ENCODE peak calls at places on chromosome 9, in four cellular contexts. One of them, this sample, is unnamed.

GRCh38 chr9:88751781-88752180 is 216.8 kb downstream of the NXNL2 start:
- DNase-seq in transverse colon: no peak
- DNase-seq in astrocyte of the cerebellum: no peak
- DNase-seq in IMR-90: no peak
- DNase-seq in this sample: no peak

GRCh38 chr9:89604463-89605180 is at the start of gene GADD45G:
- DNase-seq in transverse colon: peak
- DNase-seq in astrocyte of the cerebellum: no peak
- DNase-seq in IMR-90: peak
- DNase-seq in this sample: no peak

GRCh38 chr9:126704157-126704941 is 90.6 kb downstream of the LMX1B start:
- DNase-seq in astrocyte of the cerebellum: no peak
- DNase-seq in transverse colon: no peak
- DNase-seq in IMR-90: peak
- DNase-seq in this sample: no peak

GRCh38 chr9:68619636-68620035 is 79.0 kb upstream of the TMEM252 start:
- DNase-seq in transverse colon: no peak
- DNase-seq in astrocyte of the cerebellum: no peak
- DNase-seq in IMR-90: no peak
- DNase-seq in this sample: no peak

GRCh38 chr9:21728781-21729180 is 73.7 kb upstream of the MTAP start:
- DNase-seq in astrocyte of the cerebellum: peak
- DNase-seq in transverse colon: no peak
- DNase-seq in IMR-90: peak
- DNase-seq in this sample: no peak

GRCh38 chr9:122642226-122642625 is 15.2 kb downstream of the OR1B1 start:
- DNase-seq in IMR-90: no peak
- DNase-seq in transverse colon: no peak
- DNase-seq in astrocyte of the cerebellum: no peak
- DNase-seq in this sample: no peak

GRCh38 chr9:89667730-89668129 is 62.9 kb downstream of the GADD45G start:
- DNase-seq in IMR-90: no peak
- DNase-seq in transverse colon: peak
- DNase-seq in astrocyte of the cerebellum: no peak
- DNase-seq in this sample: no peak

GRCh38 chr9:126146254-126147145 is 180.1 kb upstream of the MVB12B start:
- DNase-seq in IMR-90: no peak
- DNase-seq in astrocyte of the cerebellum: no peak
- DNase-seq in transverse colon: peak
- DNase-seq in this sample: no peak

GRCh38 chr9:36158917-36159316 is 10.3 kb upstream of the CCIN start:
- DNase-seq in astrocyte of the cerebellum: no peak
- DNase-seq in IMR-90: peak
- DNase-seq in transverse colon: no peak
- DNase-seq in this sample: no peak

GRCh38 chr9:72524820-72525539 is 3.6 kb downstream of the TMC1 start:
- DNase-seq in transverse colon: peak
- DNase-seq in IMR-90: peak
- DNase-seq in astrocyte of the cerebellum: peak
- DNase-seq in this sample: peak

GRCh38 chr9:120571443-120572257 is 8.3 kb downstream of the CDK5RAP2 start:
- DNase-seq in astrocyte of the cerebellum: peak
- DNase-seq in transverse colon: no peak
- DNase-seq in IMR-90: peak
- DNase-seq in this sample: peak

GRCh38 chr9:79763861-79764260 is 192.1 kb downstream of the TLE4 start:
- DNase-seq in astrocyte of the cerebellum: no peak
- DNase-seq in IMR-90: peak
- DNase-seq in transverse colon: peak
- DNase-seq in this sample: no peak

GRCh38 chr9:72207278-72207677 is 58.0 kb downstream of the GDA start:
- DNase-seq in transverse colon: no peak
- DNase-seq in IMR-90: no peak
- DNase-seq in astrocyte of the cerebellum: no peak
- DNase-seq in this sample: no peak

GRCh38 chr9:73219985-73220626 is 68.4 kb downstream of the ANXA1 start:
- DNase-seq in IMR-90: peak
- DNase-seq in astrocyte of the cerebellum: no peak
- DNase-seq in transverse colon: no peak
- DNase-seq in this sample: peak

GRCh38 chr9:5470122-5470521 is 19.8 kb downstream of the CD274 start:
- DNase-seq in transverse colon: no peak
- DNase-seq in IMR-90: no peak
- DNase-seq in astrocyte of the cerebellum: no peak
- DNase-seq in this sample: no peak

GRCh38 chr9:129164246-129164930 is 13.7 kb downstream of the IER5L start:
- DNase-seq in IMR-90: peak
- DNase-seq in astrocyte of the cerebellum: no peak
- DNase-seq in transverse colon: peak
- DNase-seq in this sample: no peak

GRCh38 chr9:81787747-81788632 is 98.6 kb upstream of the TLE1 start:
- DNase-seq in transverse colon: peak
- DNase-seq in astrocyte of the cerebellum: peak
- DNase-seq in IMR-90: peak
- DNase-seq in this sample: peak

GRCh38 chr9:121824651-121825480 is 173.4 kb downstream of the DAB2IP start:
- DNase-seq in transverse colon: no peak
- DNase-seq in IMR-90: peak
- DNase-seq in astrocyte of the cerebellum: no peak
- DNase-seq in this sample: no peak

GRCh38 chr9:109194157-109194556 is 27.1 kb upstream of the FRRS1L start:
- DNase-seq in transverse colon: no peak
- DNase-seq in astrocyte of the cerebellum: no peak
- DNase-seq in IMR-90: peak
- DNase-seq in this sample: no peak

GRCh38 chr9:116572095-116572748 is 114.9 kb upstream of the TRIM32 start:
- DNase-seq in astrocyte of the cerebellum: peak
- DNase-seq in IMR-90: peak
- DNase-seq in transverse colon: peak
- DNase-seq in this sample: peak

GRCh38 chr9:130201399-130201873 is 29.2 kb downstream of the NCS1 start:
- DNase-seq in IMR-90: no peak
- DNase-seq in transverse colon: no peak
- DNase-seq in astrocyte of the cerebellum: no peak
- DNase-seq in this sample: no peak

GRCh38 chr9:115849679-115850412 is 303.7 kb upstream of the PAPPA start:
- DNase-seq in IMR-90: peak
- DNase-seq in transverse colon: peak
- DNase-seq in astrocyte of the cerebellum: peak
- DNase-seq in this sample: peak

GRCh38 chr9:95584176-95584575 is 67.4 kb upstream of the PTCH1 start:
- DNase-seq in IMR-90: no peak
- DNase-seq in transverse colon: no peak
- DNase-seq in astrocyte of the cerebellum: no peak
- DNase-seq in this sample: no peak

GRCh38 chr9:98808879-98809278 is 1.4 kb downstream of the GALNT12 start:
- DNase-seq in IMR-90: no peak
- DNase-seq in transverse colon: peak
- DNase-seq in astrocyte of the cerebellum: no peak
- DNase-seq in this sample: no peak

GRCh38 chr9:98808411-98808815 is 943 bp downstream of the GALNT12 start:
- DNase-seq in IMR-90: no peak
- DNase-seq in transverse colon: peak
- DNase-seq in astrocyte of the cerebellum: no peak
- DNase-seq in this sample: no peak

GRCh38 chr9:98811051-98811650 is 3.7 kb downstream of the GALNT12 start:
- DNase-seq in astrocyte of the cerebellum: peak
- DNase-seq in IMR-90: peak
- DNase-seq in transverse colon: no peak
- DNase-seq in this sample: peak

GRCh38 chr9:98810106-98810840 is 2.8 kb downstream of the GALNT12 start:
- DNase-seq in IMR-90: no peak
- DNase-seq in astrocyte of the cerebellum: no peak
- DNase-seq in transverse colon: no peak
- DNase-seq in this sample: no peak

DNA sequence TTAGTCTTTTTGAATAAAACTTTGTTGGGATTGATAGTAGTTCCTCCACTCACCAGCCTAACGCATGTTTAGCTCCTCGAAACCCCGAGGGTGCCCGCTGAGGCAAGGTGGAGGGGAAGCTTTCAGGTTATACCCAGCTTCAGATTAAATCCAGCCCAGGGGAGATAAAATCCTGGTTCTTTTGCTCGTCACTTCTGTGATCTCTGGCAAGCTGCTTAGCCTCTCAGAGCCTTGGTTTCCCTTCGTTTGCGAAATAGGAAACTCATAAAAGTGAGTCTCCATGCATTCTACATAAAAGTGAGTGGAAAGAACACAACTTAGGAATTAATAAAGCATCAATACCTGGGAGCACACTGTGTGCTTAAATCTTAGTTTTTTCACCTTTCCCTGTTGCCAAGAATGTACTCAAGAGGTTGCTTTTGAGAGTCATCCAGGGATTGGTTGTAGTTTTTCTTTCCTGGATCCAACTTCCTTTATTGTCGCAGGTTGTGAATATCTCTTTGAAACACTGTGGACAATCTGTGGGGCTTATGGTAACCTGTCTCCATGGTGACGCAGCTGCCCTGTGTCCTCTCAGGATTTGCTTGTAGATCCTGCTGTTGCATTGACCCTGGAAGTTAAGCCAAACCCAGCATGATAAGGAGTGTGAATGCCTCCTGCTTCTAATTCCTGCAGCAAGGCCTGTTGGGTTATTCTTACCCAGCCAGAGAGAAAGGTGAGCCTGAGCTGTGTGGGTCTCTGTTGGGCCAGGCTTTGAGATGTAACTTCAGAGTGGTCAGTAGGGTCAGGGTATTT is 2.0 kb downstream of the GALNT12 start:
- DNase-seq in astrocyte of the cerebellum: no peak
- DNase-seq in IMR-90: no peak
- DNase-seq in transverse colon: peak
- DNase-seq in this sample: no peak
- H3K4me3 ChIP-seq in astrocyte of the cerebellum: no peak
- H3K4me3 ChIP-seq in IMR-90: no peak
- H3K4me3 ChIP-seq in transverse colon: peak
- H3K4me3 ChIP-seq in this sample: no peak

DNA sequence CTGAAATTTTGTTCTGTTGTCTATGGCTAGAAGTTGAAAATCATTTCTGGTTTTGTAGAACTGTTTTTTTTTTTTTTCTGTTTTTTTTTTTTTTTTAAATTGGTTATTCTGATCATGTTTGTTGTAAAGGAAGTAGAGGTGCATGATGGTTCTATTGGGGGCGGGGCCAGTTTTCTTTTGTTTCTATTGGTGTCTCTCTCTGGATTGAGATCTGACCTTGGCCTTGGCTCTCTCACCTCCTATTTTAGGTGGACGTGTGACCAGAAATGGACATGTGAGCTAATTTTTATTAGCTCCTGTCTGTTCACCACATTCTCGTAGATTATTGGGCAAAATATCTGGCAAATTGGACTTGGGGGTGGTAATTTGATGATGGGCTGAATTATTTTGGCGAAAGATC is 3.2 kb downstream of the ZNF618 start:
- DNase-seq in astrocyte of the cerebellum: no peak
- DNase-seq in IMR-90: no peak
- DNase-seq in transverse colon: no peak
- DNase-seq in this sample: no peak
- H3K4me3 ChIP-seq in astrocyte of the cerebellum: no peak
- H3K4me3 ChIP-seq in IMR-90: no peak
- H3K4me3 ChIP-seq in transverse colon: no peak
- H3K4me3 ChIP-seq in this sample: no peak

DNA sequence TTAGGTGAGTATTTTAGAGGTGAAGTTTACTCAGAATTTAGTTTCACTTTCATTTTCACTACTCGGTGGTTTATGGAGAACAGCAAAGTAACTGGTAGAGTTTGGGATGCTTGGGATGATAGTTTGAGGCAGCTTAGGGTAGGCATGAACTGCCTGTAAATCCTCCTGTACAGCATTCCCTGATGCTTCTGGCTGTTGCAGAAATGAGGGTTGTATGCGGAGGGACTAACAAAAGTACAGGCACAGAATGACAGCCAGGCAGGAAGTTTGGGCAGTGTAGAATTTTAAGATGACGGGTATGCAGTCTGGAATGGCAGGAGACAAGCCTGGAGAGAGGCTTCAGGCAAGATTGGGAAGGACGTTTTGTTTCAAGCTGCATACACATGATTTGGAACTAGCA is 48.0 kb upstream of the FAM120AOS start:
- DNase-seq in transverse colon: no peak
- DNase-seq in astrocyte of the cerebellum: no peak
- DNase-seq in IMR-90: no peak
- DNase-seq in this sample: no peak
- H3K4me3 ChIP-seq in transverse colon: peak
- H3K4me3 ChIP-seq in astrocyte of the cerebellum: no peak
- H3K4me3 ChIP-seq in IMR-90: peak
- H3K4me3 ChIP-seq in this sample: peak

GRCh38 chr9:133048595-133048994 is 13.2 kb upstream of the CEL start:
- DNase-seq in IMR-90: peak
- DNase-seq in astrocyte of the cerebellum: no peak
- DNase-seq in transverse colon: peak
- DNase-seq in this sample: no peak
- H3K4me3 ChIP-seq in IMR-90: no peak
- H3K4me3 ChIP-seq in astrocyte of the cerebellum: no peak
- H3K4me3 ChIP-seq in transverse colon: no peak
- H3K4me3 ChIP-seq in this sample: no peak

DNA sequence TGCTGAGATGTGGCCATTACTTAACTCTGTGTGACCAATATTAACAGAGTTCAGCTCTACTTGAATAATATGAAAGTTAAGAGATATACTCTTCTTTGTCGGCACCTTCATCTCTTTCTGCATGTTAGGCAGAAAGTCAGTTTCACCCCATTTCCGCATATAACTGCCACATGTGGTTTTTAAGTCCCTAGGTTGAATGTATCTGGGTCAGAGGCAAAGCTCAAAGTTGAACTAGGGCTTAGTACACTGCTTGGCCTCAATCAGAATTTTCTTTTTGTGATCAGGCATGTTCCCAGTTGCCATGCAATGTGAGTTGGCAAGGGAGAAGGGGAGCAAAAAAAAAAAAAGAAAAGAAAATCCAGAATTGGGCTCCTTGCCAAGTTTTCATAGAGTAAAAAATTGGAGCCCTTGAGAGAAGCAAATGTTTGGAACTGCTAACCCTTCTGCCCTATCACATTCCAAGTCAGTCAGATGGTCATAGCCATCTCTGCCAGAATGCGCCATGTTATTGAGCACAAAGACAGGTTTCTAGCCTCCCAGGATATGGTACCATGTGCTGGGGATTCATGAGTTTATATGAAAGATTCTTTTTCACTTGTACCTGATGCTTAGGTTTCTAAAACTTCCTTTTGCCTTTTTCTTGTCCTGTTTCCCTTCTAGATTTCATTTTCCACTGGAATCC is 251.1 kb upstream of the RORB start:
- DNase-seq in astrocyte of the cerebellum: no peak
- DNase-seq in transverse colon: no peak
- DNase-seq in IMR-90: no peak
- DNase-seq in this sample: no peak
- H3K4me3 ChIP-seq in astrocyte of the cerebellum: no peak
- H3K4me3 ChIP-seq in transverse colon: no peak
- H3K4me3 ChIP-seq in IMR-90: no peak
- H3K4me3 ChIP-seq in this sample: no peak

GRCh38 chr9:137319976-137320551 is 18.0 kb upstream of the NRARP start:
- DNase-seq in IMR-90: no peak
- DNase-seq in transverse colon: no peak
- DNase-seq in astrocyte of the cerebellum: no peak
- DNase-seq in this sample: no peak
- H3K4me3 ChIP-seq in IMR-90: no peak
- H3K4me3 ChIP-seq in transverse colon: no peak
- H3K4me3 ChIP-seq in astrocyte of the cerebellum: no peak
- H3K4me3 ChIP-seq in this sample: no peak